ENCODE peak calls at places on chromosomes 13 and 19, in four cellular contexts. F is C1 segment of cervical spinal cord; M is BE2C; H is CD4-positive, CD25-positive, alpha-beta regulatory T cell. D is an unnamed sample.

GRCh38 chr19:55857974-55858373 is 21.6 kb downstream of the NLRP4 start:
- DNase-seq in F (no peak), M (no peak), H (no peak), D (no peak)

GRCh38 chr13:97018029-97018819 is 23.9 kb upstream of the OXGR1 start:
- DNase-seq in F (peak; percentile 7), M (peak; percentile 47), H (no peak), D (peak; percentile 17)

GRCh38 chr19:11092181-11092538 is 2.9 kb downstream of the LDLR start:
- DNase-seq in F (no peak), M (no peak), H (peak; percentile 64), D (no peak)

GRCh38 chr13:80363890-80364503 is 23.1 kb upstream of the SPRY2 start:
- DNase-seq in F (no peak), M (no peak), H (no peak), D (no peak)

GRCh38 chr13:87537946-87538345 is 133.2 kb upstream of the SLITRK5 start:
- DNase-seq in F (no peak), M (no peak), H (no peak), D (no peak)

GRCh38 chr13:51246411-51247298 is 24.5 kb downstream of the FAM124A start:
- DNase-seq in F (peak; percentile 77), M (peak; percentile 71), H (no peak), D (no peak)

GRCh38 chr19:56543776-56544175 is 5.0 kb downstream of the ZFP28 start:
- DNase-seq in F (no peak), M (no peak), H (no peak), D (no peak)

GRCh38 chr19:47778954-47779351 is 450 bp downstream of the SELENOW start:
- DNase-seq in F (peak; percentile 60), M (no peak), H (no peak), D (no peak)

GRCh38 chr13:40060318-40061007 is 405.0 kb downstream of the COG6 start:
- DNase-seq in F (peak; percentile 26), M (peak; percentile 53), H (no peak), D (no peak)

D was measured in naive B cell.